ENCODE peak calls at places on chromosomes 3 and 15, in five cellular contexts. X is OCI-LY7, A is fibroblast of lung, W is WERI-Rb-1, I is GM12865. V is an unnamed sample.
A peak's percentile ranks its signal among the peaks of the same experiment; 100 is the strongest.

GRCh38 chr15:91491131-91491950 is 362.2 kb upstream of the SLCO3A1 start:
- DNase-seq in X (no peak), A (no peak), W (no peak), I (no peak), V (peak; percentile 65)

GRCh38 chr3:186532641-186533072 is 11.5 kb downstream of the CRYGS start:
- DNase-seq in X (peak; percentile 87), A (no peak), W (no peak), I (peak; percentile 72), V (no peak)

GRCh38 chr15:90336705-90337141 is 15.4 kb upstream of the ZNF774 start:
- DNase-seq in X (peak; percentile 23), A (peak; percentile 15), W (no peak), I (peak; percentile 17), V (peak; percentile 90)

GRCh38 chr3:78255403-78255802 is 1215.5 kb downstream of the ROBO2 start:
- DNase-seq in X (no peak), A (peak; percentile 81), W (no peak), I (no peak), V (peak; percentile 77)

GRCh38 chr3:50264389-50264963 is 4.5 kb upstream of the SEMA3B start:
- DNase-seq in X (no peak), A (peak; percentile 93), W (peak; percentile 76), I (no peak), V (peak; percentile 82)

GRCh38 chr3:52315977-52316764 is at the start of gene DNAH1:
- DNase-seq in X (no peak), A (no peak), W (no peak), I (no peak), V (no peak)

GRCh38 chr15:89812126-89812846 is 2.4 kb downstream of the ANPEP start:
- DNase-seq in X (no peak), A (peak; percentile 80), W (no peak), I (no peak), V (peak; percentile 61)

GRCh38 chr15:35746121-35746520 is 200.2 kb upstream of the DPH6 start:
- DNase-seq in X (no peak), A (no peak), W (no peak), I (no peak), V (no peak)

GRCh38 chr3:117998071-117998470 is 1036.6 kb downstream of the IGSF11 start:
- DNase-seq in X (no peak), A (no peak), W (no peak), I (no peak), V (no peak)

GRCh38 chr15:45948226-45948625 is 313.4 kb downstream of the SQOR start:
- DNase-seq in X (no peak), A (no peak), W (no peak), I (no peak), V (no peak)

GRCh38 chr3:83769791-83770663 is 1188.8 kb upstream of the CADM2 start:
- DNase-seq in X (no peak), A (no peak), W (no peak), I (no peak), V (no peak)

GRCh38 chr3:44065311-44065710 is 176.4 kb upstream of the TOPAZ1 start:
- DNase-seq in X (no peak), A (no peak), W (no peak), I (no peak), V (no peak)

GRCh38 chr3:149515242-149515641 is 40.7 kb downstream of the TM4SF4 start:
- DNase-seq in X (no peak), A (no peak), W (no peak), I (no peak), V (no peak)

GRCh38 chr3:5051772-5052171 is 70.3 kb upstream of the ARL8B start:
- DNase-seq in X (no peak), A (no peak), W (no peak), I (peak; percentile 62), V (no peak)

GRCh38 chr3:79506751-79507150 is 261.0 kb downstream of the ROBO1 start:
- DNase-seq in X (no peak), A (no peak), W (no peak), I (no peak), V (no peak)

GRCh38 chr3:31645233-31645632 is 112.5 kb downstream of the STT3B start:
- DNase-seq in X (no peak), A (peak; percentile 19), W (no peak), I (no peak), V (no peak)

GRCh38 chr15:90535254-90535653 is 5.5 kb downstream of the CRTC3 start:
- DNase-seq in X (no peak), A (no peak), W (no peak), I (no peak), V (no peak)

GRCh38 chr15:48682949-48683651 is 37.6 kb upstream of the FBN1 start:
- DNase-seq in X (no peak), A (peak; percentile 91), W (peak; percentile 8), I (no peak), V (peak; percentile 50)

GRCh38 chr15:50256188-50257041 is 9.1 kb downstream of the HDC start:
- DNase-seq in X (no peak), A (peak; percentile 87), W (no peak), I (no peak), V (peak; percentile 73)

GRCh38 chr3:23859012-23859743 is 53.4 kb downstream of the UBE2E1 start:
- DNase-seq in X (no peak), A (peak; percentile 30), W (peak; percentile 15), I (no peak), V (peak; percentile 54)

GRCh38 chr3:178082508-178082907 is 453.7 kb upstream of the KCNMB2 start:
- DNase-seq in X (no peak), A (no peak), W (no peak), I (no peak), V (no peak)
- TF ChIP-seq CTCF in X (no peak), A (no peak), W (no peak), I (no peak), V (no peak)

DNA sequence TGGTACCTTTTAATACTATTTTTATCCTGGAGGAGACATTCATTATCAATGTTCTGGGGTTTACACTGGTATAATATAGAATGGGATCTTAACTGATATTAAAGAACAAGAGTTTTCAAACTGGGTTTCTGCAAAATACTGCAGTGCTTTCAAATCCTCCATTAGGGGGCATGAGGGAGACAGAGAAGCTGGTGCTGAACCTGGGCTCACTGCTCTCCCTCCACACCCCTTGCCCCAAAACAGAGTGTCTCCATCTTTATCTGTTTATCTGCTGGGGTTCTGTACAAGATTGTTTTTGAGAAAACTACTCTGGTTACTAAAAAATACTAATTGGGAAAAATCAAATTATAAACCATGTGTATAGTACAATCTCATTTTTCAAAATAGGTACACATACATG is 41.7 kb downstream of the CADPS start:
- DNase-seq in X (peak; percentile 66), A (no peak), W (no peak), I (peak; percentile 25), V (no peak)
- TF ChIP-seq CTCF in X (peak; percentile 90), A (peak; percentile 29), W (peak; percentile 53), I (peak; percentile 29), V (peak; percentile 13)

GRCh38 chr3:30549600-30549999 is 56.8 kb upstream of the TGFBR2 start:
- DNase-seq in X (no peak), A (no peak), W (no peak), I (no peak), V (no peak)

GRCh38 chr3:30550246-30550645 is 56.2 kb upstream of the TGFBR2 start:
- DNase-seq in X (no peak), A (no peak), W (no peak), I (no peak), V (no peak)

GRCh38 chr3:30551266-30551665 is 55.1 kb upstream of the TGFBR2 start:
- DNase-seq in X (peak; percentile 51), A (no peak), W (no peak), I (no peak), V (no peak)

GRCh38 chr3:30553641-30554316 is 52.6 kb upstream of the TGFBR2 start:
- DNase-seq in X (no peak), A (no peak), W (no peak), I (no peak), V (peak; percentile 58)

GRCh38 chr3:30551927-30552326 is 54.5 kb upstream of the TGFBR2 start:
- DNase-seq in X (no peak), A (no peak), W (no peak), I (no peak), V (no peak)
- TF ChIP-seq CTCF in X (no peak), A (no peak), W (no peak), I (no peak), V (no peak)

DNA sequence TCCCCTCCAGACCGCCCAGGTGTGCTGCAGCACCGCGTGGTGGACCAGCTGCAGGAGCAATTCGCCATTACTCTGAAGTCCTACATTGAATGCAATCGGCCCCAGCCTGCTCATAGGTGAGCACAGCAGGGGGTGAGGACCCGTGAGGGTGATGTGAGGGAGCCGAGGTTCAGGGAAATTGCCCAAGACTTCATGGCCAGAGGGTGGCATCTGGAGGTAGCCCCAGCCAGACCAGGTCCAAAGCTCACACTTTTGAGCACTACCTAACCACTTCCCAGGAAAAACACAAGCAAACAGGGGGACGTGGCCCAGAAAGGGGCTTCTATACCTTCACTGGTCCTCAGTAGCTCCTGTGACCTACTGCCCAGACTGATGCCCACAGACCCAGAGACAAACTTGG is 33.8 kb downstream of the NR1I2 start:
- DNase-seq in X (no peak), A (no peak), W (no peak), I (no peak), V (no peak)
- TF ChIP-seq CTCF in X (no peak), A (no peak), W (no peak), I (no peak), V (no peak)

GRCh38 chr15:81105521-81105920 is 28.5 kb upstream of the CFAP161 start:
- DNase-seq in X (no peak), A (no peak), W (no peak), I (no peak), V (no peak)

GRCh38 chr15:81107889-81108288 is 26.2 kb upstream of the CFAP161 start:
- DNase-seq in X (no peak), A (no peak), W (no peak), I (no peak), V (no peak)

GRCh38 chr15:81106560-81106959 is 27.5 kb upstream of the CFAP161 start:
- DNase-seq in X (peak; percentile 54), A (peak; percentile 86), W (peak; percentile 49), I (peak; percentile 60), V (peak; percentile 87)

GRCh38 chr15:81111018-81111417 is 23.1 kb upstream of the CFAP161 start:
- DNase-seq in X (no peak), A (no peak), W (no peak), I (no peak), V (no peak)

GRCh38 chr15:81108427-81108826 is 25.6 kb upstream of the CFAP161 start:
- DNase-seq in X (peak; percentile 38), A (no peak), W (peak; percentile 34), I (peak; percentile 20), V (no peak)
- TF ChIP-seq CTCF in X (peak; percentile 81), A (peak; percentile 42), W (peak; percentile 52), I (peak; percentile 51), V (peak; percentile 72)

DNA sequence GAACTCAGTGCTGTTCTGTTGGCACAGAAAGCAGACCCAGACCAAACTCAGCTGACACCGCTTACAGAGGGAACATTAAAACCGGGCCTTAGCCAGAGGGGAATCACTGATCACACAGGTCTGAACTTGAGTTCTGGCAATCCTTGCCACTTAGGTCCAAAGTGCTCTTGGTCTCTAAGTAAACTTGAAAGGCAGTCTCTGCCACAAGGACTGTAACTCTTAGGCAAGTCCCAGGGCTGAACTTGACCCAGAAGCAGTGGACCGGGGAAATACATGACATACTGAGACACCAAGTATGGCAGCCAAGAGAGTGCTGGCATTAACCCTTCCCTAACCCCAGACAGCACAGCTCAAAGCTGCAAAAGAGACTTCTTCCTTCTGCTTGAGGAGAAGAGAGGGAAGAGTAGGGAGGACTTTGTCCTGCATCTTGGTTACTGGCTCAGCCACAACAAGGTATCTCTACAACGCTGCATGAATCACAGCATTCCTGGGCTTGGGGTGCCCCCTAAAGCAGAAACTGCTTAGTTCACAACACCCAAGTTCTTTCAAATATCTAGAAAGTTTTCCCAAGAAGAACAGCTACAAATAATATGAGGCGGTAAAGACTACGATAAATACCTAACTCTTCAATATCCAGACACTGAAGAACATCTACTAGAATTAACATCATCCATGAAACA is 32.5 kb downstream of the NAALADL2 start:
- DNase-seq in X (no peak), A (peak; percentile 8), W (peak; percentile 9), I (no peak), V (peak; percentile 36)
- TF ChIP-seq CTCF in X (no peak), A (no peak), W (peak; percentile 3), I (no peak), V (peak; percentile 9)